ENCODE peak calls at places on chromosomes 5 and 9, in eight cellular contexts. Z is colonic mucosa, M is K562, P is body of pancreas, U is right lobe of liver, D is RWPE2, E is HCT116, Y is adrenal gland. W is an unnamed sample.

GRCh38 chr5:77347435-77348098 is 137.1 kb downstream of the PDE8B start:
- DNase-seq in Z (no peak), M (no peak), P (no peak), U (no peak), D (no peak), E (no peak), Y (no peak), W (no peak)

GRCh38 chr5:18765304-18765703 is 1131.0 kb downstream of the TAF11L14 start:
- DNase-seq in Z (no peak), M (no peak), P (no peak), U (no peak), D (no peak), E (no peak), Y (no peak), W (no peak)

GRCh38 chr5:150670275-150670960 is 9.4 kb downstream of the MYOZ3 start:
- DNase-seq in Z (no peak), M (no peak), P (no peak), U (no peak), D (no peak), E (no peak), Y (no peak), W (no peak)

GRCh38 chr5:9851458-9851857 is 221.3 kb upstream of the TAS2R1 start:
- DNase-seq in Z (no peak), M (peak; percentile 23), P (peak; percentile 10), U (no peak), D (no peak), E (no peak), Y (peak; percentile 22), W (no peak)

GRCh38 chr9:94650924-94651323 is 11.6 kb upstream of the FBP1 start:
- DNase-seq in Z (no peak), M (no peak), P (no peak), U (no peak), D (no peak), E (no peak), Y (no peak), W (no peak)

GRCh38 chr9:116286287-116286686 is 132.7 kb downstream of the PAPPA start:
- DNase-seq in Z (no peak), M (no peak), P (no peak), U (no peak), D (no peak), E (no peak), Y (no peak), W (no peak)

GRCh38 chr5:74196233-74196632 is 444.3 kb downstream of the ENC1 start:
- DNase-seq in Z (no peak), M (no peak), P (no peak), U (no peak), D (no peak), E (no peak), Y (no peak), W (no peak)

GRCh38 chr5:134506054-134507039 is 19.1 kb upstream of the JADE2 start:
- DNase-seq in Z (peak; percentile 98), M (peak; percentile 65), P (peak; percentile 96), U (peak; percentile 97), D (peak; percentile 77), E (peak; percentile 66), Y (peak; percentile 95), W (peak; percentile 74)

GRCh38 chr9:107548298-107549142 is 59.0 kb upstream of the KLF4 start:
- DNase-seq in Z (no peak), M (peak; percentile 6), P (peak; percentile 9), U (no peak), D (no peak), E (peak; percentile 59), Y (peak; percentile 42), W (no peak)

GRCh38 chr5:119347574-119347973 is 8.2 kb upstream of the TNFAIP8 start:
- DNase-seq in Z (no peak), M (no peak), P (no peak), U (no peak), D (no peak), E (no peak), Y (no peak), W (no peak)

GRCh38 chr5:96081276-96081858 is 119.7 kb upstream of the ELL2 start:
- DNase-seq in Z (no peak), M (peak; percentile 60), P (no peak), U (no peak), D (no peak), E (no peak), Y (no peak), W (no peak)

GRCh38 chr9:107283621-107284616 is 840 bp downstream of the RAD23B start:
- DNase-seq in Z (peak; percentile 83), M (peak; percentile 92), P (peak; percentile 86), U (peak; percentile 88), D (peak; percentile 85), E (peak; percentile 51), Y (peak; percentile 74), W (peak; percentile 95)

GRCh38 chr5:99900302-99900811 is 634.8 kb upstream of the FAM174A start:
- DNase-seq in Z (no peak), M (no peak), P (no peak), U (no peak), D (no peak), E (peak; percentile 69), Y (no peak), W (no peak)

DNA sequence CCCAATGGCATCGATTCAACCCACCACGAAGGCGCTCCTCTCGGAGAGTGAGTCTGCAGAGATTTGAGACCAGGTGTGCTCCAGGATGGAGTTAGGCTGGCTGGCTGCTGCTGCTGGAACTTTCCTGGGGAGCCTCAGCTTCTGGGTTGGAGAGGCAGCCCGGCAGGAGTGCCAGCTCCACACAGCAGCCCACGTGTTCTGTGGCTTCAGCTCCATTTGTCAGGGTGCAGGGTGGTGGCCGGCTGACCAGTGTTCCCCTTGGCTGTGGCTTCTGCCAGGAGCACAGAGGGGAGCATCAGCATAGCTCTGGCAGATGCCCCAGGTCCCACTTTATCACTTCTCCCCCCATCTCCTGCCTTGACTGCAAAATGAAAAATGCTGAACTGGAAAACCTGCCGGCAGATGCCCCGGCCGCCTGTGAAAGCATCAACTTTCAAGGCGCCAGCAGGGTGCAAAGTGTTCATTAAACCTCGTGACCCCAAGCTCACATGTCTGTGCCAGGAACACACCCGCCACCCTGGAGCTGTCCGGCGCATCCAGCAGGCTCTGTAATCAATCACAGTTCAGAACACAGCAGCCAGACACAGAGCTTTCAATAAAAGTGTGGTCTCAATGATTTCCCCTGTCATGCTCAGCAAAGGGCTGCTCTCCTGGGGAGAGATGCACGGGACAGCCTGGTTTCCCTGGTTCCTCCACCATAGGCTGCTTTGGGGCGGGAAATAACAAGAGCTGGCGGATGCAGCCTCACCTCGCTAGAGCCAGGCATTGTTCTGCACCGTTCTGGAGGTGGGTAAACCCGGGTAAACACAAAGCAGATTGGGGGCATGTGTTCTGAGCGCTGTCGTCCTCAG is 53.2 kb downstream of the TRIP13 start:
- DNase-seq in Z (no peak), M (no peak), P (no peak), U (no peak), D (peak; percentile 47), E (no peak), Y (no peak), W (peak; percentile 62)
- H3K27me3 ChIP-seq in Z (peaks cover 13% of the 10 kb centered on the region), M (peaks cover 64% of the 10 kb centered on the region), P (no peaks in the 10 kb centered on the region), U (no peaks in the 10 kb centered on the region), D (peaks cover 49% of the 10 kb centered on the region), E (peaks cover 44% of the 10 kb centered on the region), Y (no peaks in the 10 kb centered on the region), W (no peaks in the 10 kb centered on the region)

GRCh38 chr5:112234000-112234399 is 185.1 kb downstream of the EPB41L4A start:
- DNase-seq in Z (no peak), M (no peak), P (no peak), U (no peak), D (no peak), E (no peak), Y (no peak), W (no peak)

GRCh38 chr5:112232651-112233050 is 186.4 kb downstream of the EPB41L4A start:
- DNase-seq in Z (peak; percentile 53), M (no peak), P (no peak), U (no peak), D (no peak), E (no peak), Y (no peak), W (no peak)

GRCh38 chr5:112237456-112237855 is 181.6 kb downstream of the EPB41L4A start:
- DNase-seq in Z (no peak), M (no peak), P (no peak), U (no peak), D (no peak), E (no peak), Y (no peak), W (no peak)

GRCh38 chr5:112240011-112240410 is 179.1 kb downstream of the EPB41L4A start:
- DNase-seq in Z (no peak), M (peak; percentile 6), P (no peak), U (no peak), D (no peak), E (no peak), Y (no peak), W (no peak)

GRCh38 chr5:112238473-112238872 is 180.6 kb downstream of the EPB41L4A start:
- DNase-seq in Z (no peak), M (peak; percentile 6), P (no peak), U (no peak), D (no peak), E (no peak), Y (no peak), W (no peak)
- TF ChIP-seq CTCF in Z (no peak), M (peak; percentile 17), P (no peak), U (no peak), D (no peak), E (peak; percentile 4), Y (no peak), W (no peak)

GRCh38 chr5:143207563-143208364 is 195.7 kb downstream of the NR3C1 start:
- DNase-seq in Z (no peak), M (peak; percentile 89), P (no peak), U (no peak), D (no peak), E (no peak), Y (peak; percentile 24), W (no peak)

GRCh38 chr5:143208365-143208641 is 195.2 kb downstream of the NR3C1 start:
- DNase-seq in Z (no peak), M (no peak), P (no peak), U (no peak), D (no peak), E (no peak), Y (no peak), W (no peak)

GRCh38 chr5:143205879-143206193 is 197.7 kb downstream of the NR3C1 start:
- DNase-seq in Z (no peak), M (no peak), P (no peak), U (no peak), D (no peak), E (no peak), Y (no peak), W (no peak)

GRCh38 chr5:143206194-143207053 is 197.1 kb downstream of the NR3C1 start:
- DNase-seq in Z (no peak), M (no peak), P (no peak), U (no peak), D (no peak), E (no peak), Y (no peak), W (no peak)

GRCh38 chr5:143207058-143207457 is 196.4 kb downstream of the NR3C1 start:
- DNase-seq in Z (no peak), M (no peak), P (no peak), U (no peak), D (no peak), E (no peak), Y (no peak), W (no peak)
- H3K27me3 ChIP-seq in Z (no peaks in the 10 kb centered on the region), M (no peaks in the 10 kb centered on the region), P (no peaks in the 10 kb centered on the region), U (no peaks in the 10 kb centered on the region), D (no peaks in the 10 kb centered on the region), E (no peaks in the 10 kb centered on the region), Y (no peaks in the 10 kb centered on the region), W (no peaks in the 10 kb centered on the region)

DNA sequence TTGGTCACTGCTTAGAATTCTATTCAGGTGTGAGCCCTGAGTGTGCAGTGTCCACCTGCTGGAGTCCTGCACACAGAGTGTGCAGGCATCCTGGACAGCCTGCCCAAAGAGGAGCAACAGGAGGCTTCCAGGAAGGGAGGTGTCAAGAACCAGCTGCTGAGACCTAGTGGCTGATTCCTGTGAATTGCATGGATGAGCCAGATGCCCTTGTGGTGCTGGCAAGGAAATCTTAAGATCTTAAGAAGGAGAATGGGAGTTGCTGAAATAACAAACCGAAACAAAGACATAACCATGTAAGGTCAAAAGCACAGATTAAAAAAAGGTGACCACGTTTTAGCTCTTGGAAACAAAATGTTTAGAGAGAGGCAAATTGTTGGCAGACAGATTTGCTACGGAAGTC is 29.3 kb upstream of the RPS23 start:
- DNase-seq in Z (no peak), M (no peak), P (no peak), U (no peak), D (no peak), E (no peak), Y (no peak), W (no peak)
- TF ChIP-seq CTCF in Z (no peak), M (no peak), P (no peak), U (no peak), D (no peak), E (no peak), Y (no peak), W (no peak)